ENCODE peak calls at places on chromosomes 5 and 9, in ten cellular contexts. Q, A, O, W, M, C, P, D, J and G are unnamed samples.

GRCh38 chr5:1155191-1156032 is 43.5 kb upstream of the SLC12A7 start:
- DNase-seq in O (no peak), M (no peak), Q (peak), P (no peak), D (no peak), J (no peak), A (no peak), C (no peak), W (no peak), G (peak)

GRCh38 chr9:111994831-111995458 is 98.3 kb downstream of the UGCG start:
- DNase-seq in C (no peak), J (no peak), M (no peak), W (peak), Q (no peak), P (no peak), D (peak), A (no peak), O (no peak), G (peak)

GRCh38 chr5:149666212-149666852 is 63.8 kb upstream of the PPARGC1B start:
- DNase-seq in W (peak), J (no peak), M (peak), O (no peak), Q (no peak), P (peak), D (no peak), A (no peak), C (no peak), G (peak)

GRCh38 chr5:141439411-141440141 is 9.3 kb downstream of the PCDHGA12 start:
- DNase-seq in M (no peak), O (no peak), A (no peak), W (no peak), D (no peak), J (no peak), Q (peak), C (no peak), P (no peak), G (no peak)

GRCh38 chr9:112751059-112751795 is 667 bp downstream of the SNX30 start:
- DNase-seq in Q (peak), P (peak), C (peak), O (peak), W (peak), D (peak), M (peak), J (peak), A (peak), G (peak)

GRCh38 chr5:6686916-6687409 is 26.3 kb upstream of the TENT4A start:
- DNase-seq in M (peak), C (no peak), D (peak), O (peak), A (peak), Q (peak), P (peak), W (peak), J (peak), G (peak)

GRCh38 chr5:62596691-62597090 is 18.1 kb downstream of the LRRC70 start:
- DNase-seq in W (no peak), Q (no peak), A (no peak), P (peak), D (no peak), O (no peak), C (no peak), J (no peak), M (no peak), G (peak)

GRCh38 chr5:175853573-175854230 is 17.7 kb upstream of the CPLX2 start:
- DNase-seq in W (no peak), A (no peak), J (no peak), Q (no peak), D (peak), C (no peak), P (no peak), M (no peak), O (no peak), G (no peak)

GRCh38 chr5:10977011-10977410 is 216.0 kb upstream of the DAP start:
- DNase-seq in C (no peak), J (no peak), O (no peak), D (no peak), A (no peak), Q (no peak), W (no peak), M (no peak), P (no peak), G (no peak)

GRCh38 chr5:133088064-133088463 is 36.3 kb downstream of the HSPA4 start:
- DNase-seq in A (no peak), M (no peak), P (no peak), J (no peak), C (no peak), W (no peak), O (no peak), D (no peak), Q (no peak), G (no peak)

GRCh38 chr5:78613151-78613533 is 35.4 kb downstream of the LHFPL2 start:
- DNase-seq in O (no peak), Q (no peak), D (no peak), J (no peak), W (no peak), P (no peak), M (no peak), C (no peak), A (no peak), G (no peak)

GRCh38 chr5:43295202-43295601 is 18.0 kb downstream of the HMGCS1 start:
- DNase-seq in O (no peak), W (no peak), C (no peak), A (no peak), P (no peak), Q (no peak), J (no peak), D (no peak), M (no peak), G (no peak)

GRCh38 chr5:151078490-151079262 is 2.2 kb downstream of the TNIP1 start:
- DNase-seq in D (no peak), Q (no peak), P (no peak), W (no peak), A (no peak), C (peak), O (no peak), J (no peak), M (no peak), G (no peak)

GRCh38 chr5:97838214-97838613 is 655.2 kb upstream of the RIOK2 start:
- DNase-seq in O (no peak), M (peak), D (no peak), P (peak), J (no peak), C (no peak), Q (no peak), W (peak), A (no peak), G (peak)

GRCh38 chr5:41748631-41749030 is 121.6 kb downstream of the OXCT1 start:
- DNase-seq in J (no peak), W (peak), A (no peak), P (peak), M (peak), O (no peak), D (no peak), Q (no peak), C (no peak), G (no peak)

GRCh38 chr5:9440517-9440916 is 105.4 kb downstream of the SEMA5A start:
- DNase-seq in J (no peak), W (peak), M (peak), A (no peak), P (peak), O (no peak), C (no peak), Q (no peak), D (no peak), G (peak)

GRCh38 chr9:94847486-94847885 is 121.0 kb downstream of the AOPEP start:
- DNase-seq in A (no peak), W (peak), C (no peak), J (no peak), Q (no peak), M (peak), P (peak), D (no peak), O (no peak), G (peak)

GRCh38 chr9:29873579-29873978 is 2300.3 kb upstream of the C9orf72 start:
- DNase-seq in M (no peak), O (no peak), J (no peak), D (no peak), W (no peak), A (no peak), C (no peak), P (no peak), Q (no peak), G (no peak)

GRCh38 chr5:153476767-153477166 is 13.7 kb upstream of the GRIA1 start:
- DNase-seq in C (no peak), W (peak), M (peak), J (no peak), Q (peak), A (peak), P (peak), D (peak), O (no peak), G (no peak)

GRCh38 chr9:133403766-133404439 is 13.9 kb downstream of the REXO4 start:
- DNase-seq in J (peak), O (no peak), P (peak), C (peak), D (peak), Q (peak), M (no peak), A (peak), W (peak), G (peak)

GRCh38 chr9:21890696-21891095 is 88.3 kb downstream of the MTAP start:
- DNase-seq in J (no peak), A (no peak), M (no peak), C (no peak), W (no peak), O (no peak), Q (no peak), D (no peak), P (no peak), G (no peak)

GRCh38 chr5:9284781-9285307 is 261.0 kb downstream of the SEMA5A start:
- DNase-seq in A (no peak), Q (no peak), W (no peak), C (no peak), M (peak), O (no peak), D (no peak), J (no peak), P (no peak), G (peak)

GRCh38 chr5:87405472-87406155 is 7.1 kb downstream of the CCNH start:
- DNase-seq in J (no peak), C (no peak), A (no peak), Q (no peak), P (no peak), O (no peak), M (peak), W (no peak), D (no peak), G (no peak)

GRCh38 chr5:126351138-126351537 is 72.1 kb upstream of the GRAMD2B start:
- DNase-seq in A (no peak), M (peak), D (peak), C (no peak), P (peak), J (no peak), Q (no peak), O (no peak), W (peak), G (no peak)

GRCh38 chr5:151612689-151613427 is 21.7 kb upstream of the FAT2 start:
- DNase-seq in Q (no peak), A (peak), W (peak), J (no peak), P (peak), O (no peak), C (no peak), D (peak), M (no peak), G (no peak)

GRCh38 chr9:71896762-71897161 is 14.2 kb downstream of the ABHD17B start:
- DNase-seq in J (no peak), W (no peak), Q (no peak), M (no peak), A (no peak), D (no peak), C (peak), P (no peak), O (no peak), G (no peak)

GRCh38 chr5:179800071-179800695 is 6.4 kb downstream of the LTC4S start:
- DNase-seq in O (no peak), A (no peak), P (no peak), J (no peak), C (no peak), D (no peak), W (no peak), M (no peak), Q (no peak), G (peak)

GRCh38 chr5:143760137-143760505 is 51.8 kb upstream of the HMHB1 start:
- DNase-seq in A (no peak), W (no peak), D (no peak), C (no peak), J (no peak), Q (no peak), O (no peak), M (no peak), P (no peak), G (no peak)

GRCh38 chr5:143758015-143758414 is 53.9 kb upstream of the HMHB1 start:
- DNase-seq in O (no peak), C (no peak), Q (no peak), A (no peak), D (no peak), W (no peak), M (no peak), P (no peak), J (no peak), G (no peak)

GRCh38 chr5:143760755-143761154 is 51.2 kb upstream of the HMHB1 start:
- DNase-seq in O (no peak), A (no peak), D (no peak), Q (no peak), W (no peak), M (no peak), C (no peak), P (no peak), J (no peak), G (no peak)

GRCh38 chr5:143758750-143759149 is 53.2 kb upstream of the HMHB1 start:
- DNase-seq in W (no peak), D (no peak), J (no peak), M (peak), C (no peak), A (no peak), P (no peak), Q (no peak), O (no peak), G (no peak)

GRCh38 chr5:143759368-143760136 is 52.4 kb upstream of the HMHB1 start:
- DNase-seq in W (no peak), O (no peak), C (no peak), P (no peak), A (no peak), J (no peak), D (no peak), Q (no peak), M (no peak), G (no peak)
- H3K4me2 ChIP-seq in W (no peak), O (no peak), C (no peak), P (no peak), A (no peak), J (no peak), D (no peak), Q (no peak), M (no peak), G (no peak)

GRCh38 chr5:135207866-135208265 is 173.8 kb upstream of the PITX1 start:
- DNase-seq in M (no peak), P (no peak), A (no peak), C (no peak), O (no peak), J (no peak), W (no peak), D (no peak), Q (no peak), G (no peak)

GRCh38 chr5:135210286-135211055 is 176.4 kb upstream of the PITX1 start:
- DNase-seq in M (no peak), O (no peak), W (no peak), A (no peak), Q (no peak), D (no peak), P (no peak), J (peak), C (no peak), G (peak)

GRCh38 chr5:135206862-135207261 is 172.8 kb upstream of the PITX1 start:
- DNase-seq in O (no peak), Q (no peak), C (no peak), D (no peak), P (no peak), A (no peak), M (no peak), W (no peak), J (no peak), G (no peak)

GRCh38 chr5:135209495-135209837 is 175.4 kb upstream of the PITX1 start:
- DNase-seq in A (no peak), M (no peak), J (peak), C (no peak), D (no peak), O (no peak), P (no peak), W (no peak), Q (no peak), G (no peak)

GRCh38 chr5:135208555-135209494 is 174.8 kb upstream of the PITX1 start:
- DNase-seq in M (peak), Q (peak), J (peak), O (no peak), P (peak), W (peak), D (peak), C (no peak), A (peak), G (peak)
- H3K4me2 ChIP-seq in M (peak), Q (no peak), J (no peak), O (no peak), P (peak), W (no peak), D (peak), C (no peak), A (no peak), G (peak)

DNA sequence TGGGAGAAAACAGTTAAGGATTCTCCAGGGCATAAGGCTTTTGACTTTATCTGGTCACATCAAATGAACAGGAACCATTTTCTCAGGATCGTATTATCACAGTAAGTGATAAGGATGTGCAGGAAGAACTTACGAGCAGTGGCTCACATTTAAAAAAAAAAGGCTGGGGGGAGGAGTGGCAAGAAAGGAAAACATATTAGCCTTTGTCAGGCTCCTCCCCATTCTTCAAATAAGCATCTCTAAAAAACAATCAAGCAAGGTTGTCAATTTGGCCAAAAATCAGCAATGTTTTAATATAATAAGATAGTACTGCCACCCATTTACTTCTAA is 234.4 kb upstream of the TMEM161B start:
- DNase-seq in O (no peak), M (peak), W (no peak), A (no peak), J (no peak), D (no peak), Q (no peak), C (peak), P (no peak), G (no peak)
- H3K4me2 ChIP-seq in O (no peak), M (peak), W (no peak), A (no peak), J (no peak), D (peak), Q (peak), C (peak), P (peak), G (peak)

GRCh38 chr5:172744106-172745104 is 26.6 kb downstream of the DUSP1 start:
- DNase-seq in O (no peak), C (no peak), A (no peak), M (no peak), P (no peak), Q (no peak), W (no peak), J (no peak), D (no peak), G (no peak)
- H3K4me2 ChIP-seq in O (no peak), C (no peak), A (no peak), M (no peak), P (no peak), Q (no peak), W (no peak), J (no peak), D (no peak), G (no peak)

DNA sequence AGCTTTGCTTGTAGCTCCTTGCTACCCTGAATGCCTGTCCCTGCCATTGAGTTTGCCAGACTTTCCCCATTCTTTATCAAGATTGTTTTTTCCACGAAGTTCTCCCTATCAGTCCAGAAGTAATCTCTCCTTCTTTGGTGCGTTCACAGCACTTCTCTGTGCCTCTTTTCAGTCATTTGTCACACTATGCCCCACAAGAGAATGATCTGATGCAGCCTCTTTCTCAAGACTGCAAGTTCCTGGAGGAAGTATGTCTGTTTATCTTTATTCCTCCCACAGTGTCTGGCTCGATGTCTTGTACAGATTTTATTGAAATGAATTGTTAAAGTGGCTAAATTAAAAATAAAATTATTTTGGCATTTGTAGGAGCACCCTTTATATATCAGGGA is 99.3 kb downstream of the CCDC192 start:
- DNase-seq in C (no peak), W (no peak), O (no peak), M (peak), Q (no peak), P (no peak), J (no peak), A (no peak), D (no peak), G (no peak)
- H3K4me2 ChIP-seq in C (no peak), W (no peak), O (no peak), M (peak), Q (no peak), P (no peak), J (no peak), A (no peak), D (no peak), G (peak)

GRCh38 chr9:120532891-120533290 is 47.1 kb downstream of the CDK5RAP2 start:
- DNase-seq in A (no peak), Q (no peak), C (no peak), P (no peak), D (no peak), W (no peak), M (no peak), O (no peak), J (no peak), G (no peak)

GRCh38 chr9:120536094-120536493 is 43.9 kb downstream of the CDK5RAP2 start:
- DNase-seq in W (no peak), A (no peak), J (no peak), Q (no peak), D (no peak), P (no peak), M (no peak), C (no peak), O (no peak), G (no peak)

GRCh38 chr9:120531683-120532300 is 48.2 kb downstream of the CDK5RAP2 start:
- DNase-seq in P (peak), J (peak), O (no peak), Q (peak), W (peak), C (peak), M (peak), A (peak), D (peak), G (peak)

GRCh38 chr9:120532475-120532874 is 47.5 kb downstream of the CDK5RAP2 start:
- DNase-seq in A (no peak), C (no peak), W (peak), Q (no peak), P (peak), D (peak), O (no peak), J (no peak), M (peak), G (no peak)

GRCh38 chr9:120534266-120534665 is 45.7 kb downstream of the CDK5RAP2 start:
- DNase-seq in J (no peak), C (no peak), P (no peak), O (no peak), A (peak), D (no peak), W (no peak), M (no peak), Q (no peak), G (no peak)
- H3K4me2 ChIP-seq in J (no peak), C (no peak), P (no peak), O (no peak), A (no peak), D (no peak), W (peak), M (no peak), Q (no peak), G (no peak)

GRCh38 chr5:115723224-115723623 is 93.2 kb downstream of the CDO1 start:
- DNase-seq in M (no peak), Q (no peak), P (no peak), C (no peak), O (no peak), A (no peak), J (no peak), D (no peak), W (no peak), G (no peak)

GRCh38 chr5:115720888-115721287 is 95.1 kb upstream of the TMED7 start:
- DNase-seq in D (no peak), O (no peak), J (no peak), C (no peak), A (no peak), M (no peak), P (no peak), W (no peak), Q (no peak), G (no peak)

DNA sequence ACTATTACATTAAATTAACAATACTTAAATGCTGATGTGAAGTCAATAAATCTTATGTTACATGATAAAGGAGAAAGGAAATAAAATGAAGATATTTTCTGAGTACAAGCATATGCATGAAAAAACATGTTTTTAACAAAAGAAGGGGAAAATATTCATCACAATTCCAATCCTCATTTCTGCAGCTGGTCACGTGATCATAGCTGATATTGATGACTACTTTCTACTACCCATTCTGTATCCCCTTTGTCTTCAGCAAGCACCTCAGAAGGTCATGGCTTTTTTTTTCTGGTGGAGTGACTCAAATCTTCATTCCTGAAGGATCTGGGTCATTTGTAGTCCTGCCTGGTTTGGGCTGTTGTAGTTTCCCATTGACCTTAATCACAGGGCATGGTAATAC is 90.9 kb downstream of the CDO1 start:
- DNase-seq in P (no peak), J (no peak), D (no peak), O (no peak), C (no peak), A (no peak), M (no peak), W (no peak), Q (no peak), G (no peak)
- H3K4me2 ChIP-seq in P (no peak), J (no peak), D (no peak), O (no peak), C (no peak), A (no peak), M (no peak), W (no peak), Q (no peak), G (no peak)